ENCODE peak calls at places on chromosomes 16 and 17, in ten cellular contexts. One of them, this sample, is unnamed.

GRCh38 chr16:1979271-1980025 is 1.8 kb downstream of the NOXO1 start:
- DNase-seq in lung: peak; percentile 85
- DNase-seq in CD8-positive, alpha-beta T cell: peak; percentile 31
- DNase-seq in neural progenitor cell: peak; percentile 52
- DNase-seq in PC-9: peak; percentile 77
- DNase-seq in GM23248: no peak
- DNase-seq in small intestine: peak; percentile 91
- DNase-seq in NCI-H1092 treated with DMSO at 0.1 percent for 48 hours: no peak
- DNase-seq in progenitor cell of endocrine pancreas: no peak
- DNase-seq in skeletal muscle cell: no peak
- DNase-seq in this sample: no peak

GRCh38 chr17:72467841-72468653 is 347.2 kb downstream of the SOX9 start:
- DNase-seq in lung: no peak
- DNase-seq in CD8-positive, alpha-beta T cell: no peak
- DNase-seq in neural progenitor cell: peak; percentile 64
- DNase-seq in PC-9: no peak
- DNase-seq in GM23248: peak; percentile 53
- DNase-seq in small intestine: peak; percentile 85
- DNase-seq in NCI-H1092 treated with DMSO at 0.1 percent for 48 hours: no peak
- DNase-seq in progenitor cell of endocrine pancreas: no peak
- DNase-seq in skeletal muscle cell: peak; percentile 21
- DNase-seq in this sample: no peak

GRCh38 chr17:68682913-68683312 is 81.7 kb upstream of the FAM20A start:
- DNase-seq in lung: no peak
- DNase-seq in CD8-positive, alpha-beta T cell: no peak
- DNase-seq in neural progenitor cell: no peak
- DNase-seq in PC-9: no peak
- DNase-seq in GM23248: peak; percentile 38
- DNase-seq in small intestine: no peak
- DNase-seq in NCI-H1092 treated with DMSO at 0.1 percent for 48 hours: no peak
- DNase-seq in progenitor cell of endocrine pancreas: no peak
- DNase-seq in skeletal muscle cell: no peak
- DNase-seq in this sample: no peak

GRCh38 chr16:65875362-65876199 is 490.9 kb upstream of the CDH5 start:
- DNase-seq in lung: no peak
- DNase-seq in CD8-positive, alpha-beta T cell: no peak
- DNase-seq in neural progenitor cell: peak; percentile 55
- DNase-seq in PC-9: no peak
- DNase-seq in GM23248: peak; percentile 39
- DNase-seq in small intestine: no peak
- DNase-seq in NCI-H1092 treated with DMSO at 0.1 percent for 48 hours: no peak
- DNase-seq in progenitor cell of endocrine pancreas: no peak
- DNase-seq in skeletal muscle cell: no peak
- DNase-seq in this sample: no peak

GRCh38 chr17:65514082-65514481 is 47.4 kb downstream of the AXIN2 start:
- DNase-seq in lung: no peak
- DNase-seq in CD8-positive, alpha-beta T cell: no peak
- DNase-seq in neural progenitor cell: no peak
- DNase-seq in PC-9: no peak
- DNase-seq in GM23248: peak; percentile 98
- DNase-seq in small intestine: no peak
- DNase-seq in NCI-H1092 treated with DMSO at 0.1 percent for 48 hours: no peak
- DNase-seq in progenitor cell of endocrine pancreas: no peak
- DNase-seq in skeletal muscle cell: peak; percentile 53
- DNase-seq in this sample: no peak

GRCh38 chr17:17788967-17789366 is 47.8 kb downstream of the SREBF1 start:
- DNase-seq in lung: no peak
- DNase-seq in CD8-positive, alpha-beta T cell: no peak
- DNase-seq in neural progenitor cell: no peak
- DNase-seq in PC-9: no peak
- DNase-seq in GM23248: no peak
- DNase-seq in small intestine: no peak
- DNase-seq in NCI-H1092 treated with DMSO at 0.1 percent for 48 hours: no peak
- DNase-seq in progenitor cell of endocrine pancreas: no peak
- DNase-seq in skeletal muscle cell: no peak
- DNase-seq in this sample: no peak

GRCh38 chr17:49565948-49566491 is 9.7 kb upstream of the NXPH3 start:
- DNase-seq in lung: peak; percentile 89
- DNase-seq in CD8-positive, alpha-beta T cell: no peak
- DNase-seq in neural progenitor cell: no peak
- DNase-seq in PC-9: no peak
- DNase-seq in GM23248: no peak
- DNase-seq in small intestine: peak; percentile 75
- DNase-seq in NCI-H1092 treated with DMSO at 0.1 percent for 48 hours: peak; percentile 32
- DNase-seq in progenitor cell of endocrine pancreas: no peak
- DNase-seq in skeletal muscle cell: peak; percentile 72
- DNase-seq in this sample: no peak

GRCh38 chr17:79024901-79025737 is 1.1 kb downstream of the C1QTNF1 start:
- DNase-seq in lung: no peak
- DNase-seq in CD8-positive, alpha-beta T cell: no peak
- DNase-seq in neural progenitor cell: no peak
- DNase-seq in PC-9: no peak
- DNase-seq in GM23248: peak; percentile 50
- DNase-seq in small intestine: peak; percentile 15
- DNase-seq in NCI-H1092 treated with DMSO at 0.1 percent for 48 hours: no peak
- DNase-seq in progenitor cell of endocrine pancreas: no peak
- DNase-seq in skeletal muscle cell: no peak
- DNase-seq in this sample: no peak

GRCh38 chr16:4319454-4319853 is 3.6 kb downstream of the GLIS2 start:
- DNase-seq in lung: no peak
- DNase-seq in CD8-positive, alpha-beta T cell: peak; percentile 60
- DNase-seq in neural progenitor cell: no peak
- DNase-seq in PC-9: no peak
- DNase-seq in GM23248: peak; percentile 56
- DNase-seq in small intestine: no peak
- DNase-seq in NCI-H1092 treated with DMSO at 0.1 percent for 48 hours: no peak
- DNase-seq in progenitor cell of endocrine pancreas: no peak
- DNase-seq in skeletal muscle cell: no peak
- DNase-seq in this sample: peak; percentile 40

GRCh38 chr17:2335726-2336214 is 487 bp downstream of the TSR1 start:
- DNase-seq in lung: no peak
- DNase-seq in CD8-positive, alpha-beta T cell: no peak
- DNase-seq in neural progenitor cell: peak; percentile 36
- DNase-seq in PC-9: peak; percentile 46
- DNase-seq in GM23248: peak; percentile 40
- DNase-seq in small intestine: no peak
- DNase-seq in NCI-H1092 treated with DMSO at 0.1 percent for 48 hours: no peak
- DNase-seq in progenitor cell of endocrine pancreas: no peak
- DNase-seq in skeletal muscle cell: no peak
- DNase-seq in this sample: no peak

GRCh38 chr16:8878523-8878911 is 3.6 kb upstream of the LITAFD start:
- DNase-seq in lung: no peak
- DNase-seq in CD8-positive, alpha-beta T cell: no peak
- DNase-seq in neural progenitor cell: no peak
- DNase-seq in PC-9: peak; percentile 81
- DNase-seq in GM23248: peak; percentile 90
- DNase-seq in small intestine: no peak
- DNase-seq in NCI-H1092 treated with DMSO at 0.1 percent for 48 hours: no peak
- DNase-seq in progenitor cell of endocrine pancreas: no peak
- DNase-seq in skeletal muscle cell: peak; percentile 51
- DNase-seq in this sample: no peak

GRCh38 chr16:30046178-30046577 is 15.1 kb upstream of the TLCD3B start:
- DNase-seq in lung: no peak
- DNase-seq in CD8-positive, alpha-beta T cell: no peak
- DNase-seq in neural progenitor cell: no peak
- DNase-seq in PC-9: no peak
- DNase-seq in GM23248: no peak
- DNase-seq in small intestine: no peak
- DNase-seq in NCI-H1092 treated with DMSO at 0.1 percent for 48 hours: no peak
- DNase-seq in progenitor cell of endocrine pancreas: no peak
- DNase-seq in skeletal muscle cell: no peak
- DNase-seq in this sample: no peak

GRCh38 chr16:51734220-51734619 is 583.1 kb upstream of the SALL1 start:
- DNase-seq in lung: no peak
- DNase-seq in CD8-positive, alpha-beta T cell: no peak
- DNase-seq in neural progenitor cell: no peak
- DNase-seq in PC-9: no peak
- DNase-seq in GM23248: no peak
- DNase-seq in small intestine: no peak
- DNase-seq in NCI-H1092 treated with DMSO at 0.1 percent for 48 hours: peak; percentile 87
- DNase-seq in progenitor cell of endocrine pancreas: no peak
- DNase-seq in skeletal muscle cell: no peak
- DNase-seq in this sample: no peak

GRCh38 chr16:50838165-50838564 is 96.3 kb downstream of the CYLD start:
- DNase-seq in lung: no peak
- DNase-seq in CD8-positive, alpha-beta T cell: no peak
- DNase-seq in neural progenitor cell: no peak
- DNase-seq in PC-9: no peak
- DNase-seq in GM23248: no peak
- DNase-seq in small intestine: no peak
- DNase-seq in NCI-H1092 treated with DMSO at 0.1 percent for 48 hours: no peak
- DNase-seq in progenitor cell of endocrine pancreas: no peak
- DNase-seq in skeletal muscle cell: no peak
- DNase-seq in this sample: no peak

GRCh38 chr16:11100239-11100750 is 155.7 kb downstream of the SOCS1 start:
- DNase-seq in lung: no peak
- DNase-seq in CD8-positive, alpha-beta T cell: no peak
- DNase-seq in neural progenitor cell: peak; percentile 70
- DNase-seq in PC-9: peak; percentile 57
- DNase-seq in GM23248: peak; percentile 94
- DNase-seq in small intestine: peak; percentile 41
- DNase-seq in NCI-H1092 treated with DMSO at 0.1 percent for 48 hours: no peak
- DNase-seq in progenitor cell of endocrine pancreas: no peak
- DNase-seq in skeletal muscle cell: peak; percentile 93
- DNase-seq in this sample: no peak

GRCh38 chr16:719815-720506 is 985 bp upstream of the ANTKMT start:
- DNase-seq in lung: no peak
- DNase-seq in CD8-positive, alpha-beta T cell: no peak
- DNase-seq in neural progenitor cell: no peak
- DNase-seq in PC-9: no peak
- DNase-seq in GM23248: peak; percentile 38
- DNase-seq in small intestine: no peak
- DNase-seq in NCI-H1092 treated with DMSO at 0.1 percent for 48 hours: peak; percentile 63
- DNase-seq in progenitor cell of endocrine pancreas: no peak
- DNase-seq in skeletal muscle cell: no peak
- DNase-seq in this sample: no peak

GRCh38 chr16:73068546-73069401 is 20.8 kb upstream of the ZFHX3 start:
- DNase-seq in lung: peak; percentile 81
- DNase-seq in CD8-positive, alpha-beta T cell: no peak
- DNase-seq in neural progenitor cell: peak; percentile 9
- DNase-seq in PC-9: peak; percentile 87
- DNase-seq in GM23248: peak; percentile 95
- DNase-seq in small intestine: no peak
- DNase-seq in NCI-H1092 treated with DMSO at 0.1 percent for 48 hours: peak; percentile 67
- DNase-seq in progenitor cell of endocrine pancreas: no peak
- DNase-seq in skeletal muscle cell: peak; percentile 96
- DNase-seq in this sample: no peak

GRCh38 chr16:31201511-31202401 is 804 bp downstream of the PYCARD start:
- DNase-seq in lung: peak; percentile 47
- DNase-seq in CD8-positive, alpha-beta T cell: peak; percentile 57
- DNase-seq in neural progenitor cell: peak; percentile 20
- DNase-seq in PC-9: no peak
- DNase-seq in GM23248: peak; percentile 45
- DNase-seq in small intestine: peak; percentile 82
- DNase-seq in NCI-H1092 treated with DMSO at 0.1 percent for 48 hours: no peak
- DNase-seq in progenitor cell of endocrine pancreas: peak; percentile 32
- DNase-seq in skeletal muscle cell: no peak
- DNase-seq in this sample: no peak

GRCh38 chr17:700504-701094 is 14.0 kb downstream of the VPS53 start:
- DNase-seq in lung: no peak
- DNase-seq in CD8-positive, alpha-beta T cell: no peak
- DNase-seq in neural progenitor cell: peak; percentile 38
- DNase-seq in PC-9: no peak
- DNase-seq in GM23248: peak; percentile 47
- DNase-seq in small intestine: peak; percentile 45
- DNase-seq in NCI-H1092 treated with DMSO at 0.1 percent for 48 hours: peak; percentile 11
- DNase-seq in progenitor cell of endocrine pancreas: no peak
- DNase-seq in skeletal muscle cell: no peak
- DNase-seq in this sample: no peak

GRCh38 chr17:80169784-80170500 is at the start of gene CARD14:
- DNase-seq in lung: peak; percentile 68
- DNase-seq in CD8-positive, alpha-beta T cell: no peak
- DNase-seq in neural progenitor cell: no peak
- DNase-seq in PC-9: peak; percentile 83
- DNase-seq in GM23248: no peak
- DNase-seq in small intestine: no peak
- DNase-seq in NCI-H1092 treated with DMSO at 0.1 percent for 48 hours: no peak
- DNase-seq in progenitor cell of endocrine pancreas: no peak
- DNase-seq in skeletal muscle cell: no peak
- DNase-seq in this sample: no peak

GRCh38 chr16:59341368-59341767 is 607.3 kb upstream of the GOT2 start:
- DNase-seq in lung: no peak
- DNase-seq in CD8-positive, alpha-beta T cell: no peak
- DNase-seq in neural progenitor cell: peak; percentile 18
- DNase-seq in PC-9: no peak
- DNase-seq in GM23248: no peak
- DNase-seq in small intestine: no peak
- DNase-seq in NCI-H1092 treated with DMSO at 0.1 percent for 48 hours: no peak
- DNase-seq in progenitor cell of endocrine pancreas: no peak
- DNase-seq in skeletal muscle cell: no peak
- DNase-seq in this sample: no peak

GRCh38 chr17:74531231-74531761 is at the start of gene CD300LB:
- DNase-seq in lung: no peak
- DNase-seq in CD8-positive, alpha-beta T cell: no peak
- DNase-seq in neural progenitor cell: no peak
- DNase-seq in PC-9: no peak
- DNase-seq in GM23248: no peak
- DNase-seq in small intestine: no peak
- DNase-seq in NCI-H1092 treated with DMSO at 0.1 percent for 48 hours: no peak
- DNase-seq in progenitor cell of endocrine pancreas: no peak
- DNase-seq in skeletal muscle cell: no peak
- DNase-seq in this sample: no peak

GRCh38 chr16:16118337-16118736 is 105.0 kb downstream of the ABCC6 start:
- DNase-seq in lung: no peak
- DNase-seq in CD8-positive, alpha-beta T cell: no peak
- DNase-seq in neural progenitor cell: no peak
- DNase-seq in PC-9: no peak
- DNase-seq in GM23248: no peak
- DNase-seq in small intestine: no peak
- DNase-seq in NCI-H1092 treated with DMSO at 0.1 percent for 48 hours: no peak
- DNase-seq in progenitor cell of endocrine pancreas: no peak
- DNase-seq in skeletal muscle cell: no peak
- DNase-seq in this sample: no peak

GRCh38 chr16:12547608-12547922 is 256.1 kb downstream of the CPPED1 start:
- DNase-seq in lung: no peak
- DNase-seq in CD8-positive, alpha-beta T cell: no peak
- DNase-seq in neural progenitor cell: no peak
- DNase-seq in PC-9: no peak
- DNase-seq in GM23248: no peak
- DNase-seq in small intestine: no peak
- DNase-seq in NCI-H1092 treated with DMSO at 0.1 percent for 48 hours: no peak
- DNase-seq in progenitor cell of endocrine pancreas: no peak
- DNase-seq in skeletal muscle cell: peak; percentile 22
- DNase-seq in this sample: no peak

GRCh38 chr16:65991149-65991701 is 375.3 kb upstream of the CDH5 start:
- DNase-seq in lung: no peak
- DNase-seq in CD8-positive, alpha-beta T cell: no peak
- DNase-seq in neural progenitor cell: peak; percentile 41
- DNase-seq in PC-9: no peak
- DNase-seq in GM23248: no peak
- DNase-seq in small intestine: no peak
- DNase-seq in NCI-H1092 treated with DMSO at 0.1 percent for 48 hours: no peak
- DNase-seq in progenitor cell of endocrine pancreas: no peak
- DNase-seq in skeletal muscle cell: no peak
- DNase-seq in this sample: no peak

GRCh38 chr16:79931721-79932120 is 331.2 kb upstream of the MAF start:
- DNase-seq in lung: no peak
- DNase-seq in CD8-positive, alpha-beta T cell: no peak
- DNase-seq in neural progenitor cell: no peak
- DNase-seq in PC-9: no peak
- DNase-seq in GM23248: no peak
- DNase-seq in small intestine: no peak
- DNase-seq in NCI-H1092 treated with DMSO at 0.1 percent for 48 hours: no peak
- DNase-seq in progenitor cell of endocrine pancreas: no peak
- DNase-seq in skeletal muscle cell: no peak
- DNase-seq in this sample: no peak